ENCODE peak calls at places on chromosome 12, in nine cellular contexts. One of them, this sample, is unnamed.

GRCh38 chr12:112308652-112309051 is 73.6 kb downstream of the HECTD4 start:
- DNase-seq in endothelial cell: no peak
- DNase-seq in psoas muscle: no peak
- DNase-seq in CD8-positive, alpha-beta T cell: no peak
- DNase-seq in mucosa of descending colon: no peak
- DNase-seq in A549: no peak
- DNase-seq in CD4-positive, alpha-beta T cell: no peak
- DNase-seq in Calu3: no peak
- DNase-seq in GM20000: no peak
- DNase-seq in this sample: no peak

GRCh38 chr12:74538491-74539258 is 1.0 kb downstream of the ATXN7L3B start:
- DNase-seq in endothelial cell: no peak
- DNase-seq in psoas muscle: no peak
- DNase-seq in CD8-positive, alpha-beta T cell: peak
- DNase-seq in mucosa of descending colon: peak
- DNase-seq in A549: peak
- DNase-seq in CD4-positive, alpha-beta T cell: peak
- DNase-seq in Calu3: peak
- DNase-seq in GM20000: peak
- DNase-seq in this sample: no peak

GRCh38 chr12:86193931-86194330 is 62.3 kb downstream of the MGAT4C start:
- DNase-seq in endothelial cell: no peak
- DNase-seq in psoas muscle: no peak
- DNase-seq in CD8-positive, alpha-beta T cell: no peak
- DNase-seq in mucosa of descending colon: no peak
- DNase-seq in A549: no peak
- DNase-seq in CD4-positive, alpha-beta T cell: no peak
- DNase-seq in Calu3: no peak
- DNase-seq in GM20000: no peak
- DNase-seq in this sample: no peak

GRCh38 chr12:26292596-26292995 is 97.2 kb downstream of the SSPN start:
- DNase-seq in endothelial cell: no peak
- DNase-seq in psoas muscle: no peak
- DNase-seq in CD8-positive, alpha-beta T cell: no peak
- DNase-seq in mucosa of descending colon: no peak
- DNase-seq in A549: no peak
- DNase-seq in CD4-positive, alpha-beta T cell: no peak
- DNase-seq in Calu3: no peak
- DNase-seq in GM20000: no peak
- DNase-seq in this sample: no peak

GRCh38 chr12:95848575-95849388 is 10.0 kb upstream of the SNRPF start:
- DNase-seq in endothelial cell: peak
- DNase-seq in psoas muscle: no peak
- DNase-seq in CD8-positive, alpha-beta T cell: no peak
- DNase-seq in mucosa of descending colon: peak
- DNase-seq in A549: peak
- DNase-seq in CD4-positive, alpha-beta T cell: no peak
- DNase-seq in Calu3: peak
- DNase-seq in GM20000: no peak
- DNase-seq in this sample: no peak

GRCh38 chr12:92109613-92110012 is 36.0 kb downstream of the BTG1 start:
- DNase-seq in endothelial cell: no peak
- DNase-seq in psoas muscle: no peak
- DNase-seq in CD8-positive, alpha-beta T cell: no peak
- DNase-seq in mucosa of descending colon: no peak
- DNase-seq in A549: no peak
- DNase-seq in CD4-positive, alpha-beta T cell: no peak
- DNase-seq in Calu3: no peak
- DNase-seq in GM20000: no peak
- DNase-seq in this sample: no peak

GRCh38 chr12:88325828-88326214 is 183.7 kb downstream of the TMTC3 start:
- DNase-seq in endothelial cell: no peak
- DNase-seq in psoas muscle: no peak
- DNase-seq in CD8-positive, alpha-beta T cell: no peak
- DNase-seq in mucosa of descending colon: no peak
- DNase-seq in A549: no peak
- DNase-seq in CD4-positive, alpha-beta T cell: no peak
- DNase-seq in Calu3: no peak
- DNase-seq in GM20000: no peak
- DNase-seq in this sample: no peak

GRCh38 chr12:106178582-106178981 is 39.8 kb upstream of the NUAK1 start:
- DNase-seq in endothelial cell: no peak
- DNase-seq in psoas muscle: no peak
- DNase-seq in CD8-positive, alpha-beta T cell: no peak
- DNase-seq in mucosa of descending colon: no peak
- DNase-seq in A549: no peak
- DNase-seq in CD4-positive, alpha-beta T cell: no peak
- DNase-seq in Calu3: no peak
- DNase-seq in GM20000: no peak
- DNase-seq in this sample: no peak

GRCh38 chr12:50600364-50600763 is 95.6 kb downstream of the DIP2B start:
- DNase-seq in endothelial cell: no peak
- DNase-seq in psoas muscle: no peak
- DNase-seq in CD8-positive, alpha-beta T cell: no peak
- DNase-seq in mucosa of descending colon: no peak
- DNase-seq in A549: no peak
- DNase-seq in CD4-positive, alpha-beta T cell: no peak
- DNase-seq in Calu3: no peak
- DNase-seq in GM20000: no peak
- DNase-seq in this sample: no peak

GRCh38 chr12:50599366-50600095 is 94.7 kb downstream of the DIP2B start:
- DNase-seq in endothelial cell: no peak
- DNase-seq in psoas muscle: no peak
- DNase-seq in CD8-positive, alpha-beta T cell: no peak
- DNase-seq in mucosa of descending colon: no peak
- DNase-seq in A549: no peak
- DNase-seq in CD4-positive, alpha-beta T cell: no peak
- DNase-seq in Calu3: no peak
- DNase-seq in GM20000: no peak
- DNase-seq in this sample: no peak

GRCh38 chr12:50598321-50598862 is 93.6 kb downstream of the DIP2B start:
- DNase-seq in endothelial cell: no peak
- DNase-seq in psoas muscle: no peak
- DNase-seq in CD8-positive, alpha-beta T cell: no peak
- DNase-seq in mucosa of descending colon: no peak
- DNase-seq in A549: no peak
- DNase-seq in CD4-positive, alpha-beta T cell: no peak
- DNase-seq in Calu3: no peak
- DNase-seq in GM20000: peak
- DNase-seq in this sample: no peak

GRCh38 chr12:50595667-50596066 is 90.9 kb downstream of the DIP2B start:
- DNase-seq in endothelial cell: no peak
- DNase-seq in psoas muscle: no peak
- DNase-seq in CD8-positive, alpha-beta T cell: no peak
- DNase-seq in mucosa of descending colon: no peak
- DNase-seq in A549: no peak
- DNase-seq in CD4-positive, alpha-beta T cell: no peak
- DNase-seq in Calu3: no peak
- DNase-seq in GM20000: no peak
- DNase-seq in this sample: no peak

DNA sequence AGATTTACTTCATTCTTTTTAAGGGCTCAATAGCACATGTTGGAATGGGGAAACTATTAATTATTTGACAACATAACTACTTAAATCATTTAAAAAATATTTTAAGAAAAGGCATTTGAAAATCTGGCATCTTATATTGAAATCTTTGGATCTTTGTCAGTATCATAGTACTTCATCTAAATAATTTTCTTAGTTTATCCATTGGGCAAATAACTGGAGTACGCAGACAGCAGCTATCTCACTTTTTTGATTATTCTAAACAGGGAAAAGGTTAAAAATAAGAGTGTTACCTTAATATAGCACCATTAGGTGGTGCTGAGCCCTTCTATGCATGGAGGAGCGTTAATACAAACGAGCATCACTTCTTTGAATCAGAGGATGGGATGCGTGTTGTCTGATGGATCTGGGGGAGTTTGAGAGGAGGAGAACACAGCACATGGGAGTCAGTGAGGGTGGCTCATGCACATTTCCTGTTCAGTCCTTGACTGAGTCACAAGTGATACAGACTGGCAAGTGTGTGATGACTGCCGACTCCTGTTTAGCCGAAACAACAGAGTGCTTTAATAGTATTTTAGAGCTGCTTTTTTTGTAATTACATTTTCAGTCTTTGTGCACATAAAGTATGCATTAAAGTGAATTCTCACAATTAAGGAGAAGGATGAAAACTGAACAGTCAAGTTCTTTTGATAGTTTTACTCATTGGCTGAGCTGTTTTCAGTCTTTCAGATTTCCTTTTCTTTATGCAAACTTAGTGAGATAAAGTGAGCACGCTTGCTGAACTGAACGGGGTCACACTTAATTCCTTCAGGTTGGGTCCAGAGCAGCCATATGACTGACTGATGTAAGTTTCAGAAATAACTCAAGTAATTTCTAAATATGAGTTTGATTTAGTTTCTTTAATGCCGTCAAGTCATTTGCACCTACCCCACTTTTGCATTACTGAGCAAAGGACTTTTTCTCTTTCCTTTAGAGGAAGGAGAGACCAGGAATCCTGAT is 92.7 kb downstream of the DIP2B start:
- DNase-seq in endothelial cell: no peak
- DNase-seq in psoas muscle: no peak
- DNase-seq in CD8-positive, alpha-beta T cell: peak
- DNase-seq in mucosa of descending colon: no peak
- DNase-seq in A549: peak
- DNase-seq in CD4-positive, alpha-beta T cell: peak
- DNase-seq in Calu3: peak
- DNase-seq in GM20000: peak
- DNase-seq in this sample: peak
- TF ChIP-seq CTCF in endothelial cell: no peak
- TF ChIP-seq CTCF in psoas muscle: no peak
- TF ChIP-seq CTCF in CD8-positive, alpha-beta T cell: no peak
- TF ChIP-seq CTCF in mucosa of descending colon: no peak
- TF ChIP-seq CTCF in A549: no peak
- TF ChIP-seq CTCF in CD4-positive, alpha-beta T cell: no peak
- TF ChIP-seq CTCF in Calu3: no peak
- TF ChIP-seq CTCF in GM20000: no peak
- TF ChIP-seq CTCF in this sample: no peak

GRCh38 chr12:58248599-58248998 is 307.2 kb downstream of the ATP23 start:
- DNase-seq in endothelial cell: no peak
- DNase-seq in psoas muscle: no peak
- DNase-seq in CD8-positive, alpha-beta T cell: no peak
- DNase-seq in mucosa of descending colon: no peak
- DNase-seq in A549: no peak
- DNase-seq in CD4-positive, alpha-beta T cell: no peak
- DNase-seq in Calu3: no peak
- DNase-seq in GM20000: no peak
- DNase-seq in this sample: no peak

GRCh38 chr12:58254463-58254862 is 313.1 kb downstream of the ATP23 start:
- DNase-seq in endothelial cell: no peak
- DNase-seq in psoas muscle: no peak
- DNase-seq in CD8-positive, alpha-beta T cell: no peak
- DNase-seq in mucosa of descending colon: no peak
- DNase-seq in A549: no peak
- DNase-seq in CD4-positive, alpha-beta T cell: no peak
- DNase-seq in Calu3: no peak
- DNase-seq in GM20000: no peak
- DNase-seq in this sample: no peak

GRCh38 chr12:58252914-58253313 is 311.5 kb downstream of the ATP23 start:
- DNase-seq in endothelial cell: no peak
- DNase-seq in psoas muscle: no peak
- DNase-seq in CD8-positive, alpha-beta T cell: no peak
- DNase-seq in mucosa of descending colon: no peak
- DNase-seq in A549: no peak
- DNase-seq in CD4-positive, alpha-beta T cell: no peak
- DNase-seq in Calu3: no peak
- DNase-seq in GM20000: no peak
- DNase-seq in this sample: no peak

GRCh38 chr12:58249610-58250009 is 308.2 kb downstream of the ATP23 start:
- DNase-seq in endothelial cell: no peak
- DNase-seq in psoas muscle: no peak
- DNase-seq in CD8-positive, alpha-beta T cell: no peak
- DNase-seq in mucosa of descending colon: no peak
- DNase-seq in A549: no peak
- DNase-seq in CD4-positive, alpha-beta T cell: no peak
- DNase-seq in Calu3: no peak
- DNase-seq in GM20000: no peak
- DNase-seq in this sample: no peak

DNA sequence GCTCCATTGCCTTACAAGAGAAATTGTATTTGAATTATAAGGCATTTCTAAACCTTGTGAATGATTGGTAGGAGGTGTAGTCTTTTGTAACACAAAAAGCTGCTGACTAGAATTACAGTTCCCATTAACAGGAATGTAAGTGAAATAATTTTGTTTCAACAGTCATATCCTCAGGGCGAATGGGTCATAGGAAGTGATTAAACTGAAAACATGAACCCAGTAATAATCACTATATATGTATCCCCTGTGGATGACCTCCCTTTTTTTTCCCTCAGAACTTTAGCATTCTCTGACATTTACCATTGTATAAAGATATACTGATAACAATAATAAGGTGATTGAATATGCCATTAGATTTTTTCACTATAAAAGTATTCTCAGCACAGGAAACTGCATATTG is 312.3 kb downstream of the ATP23 start:
- DNase-seq in endothelial cell: no peak
- DNase-seq in psoas muscle: no peak
- DNase-seq in CD8-positive, alpha-beta T cell: no peak
- DNase-seq in mucosa of descending colon: no peak
- DNase-seq in A549: no peak
- DNase-seq in CD4-positive, alpha-beta T cell: no peak
- DNase-seq in Calu3: no peak
- DNase-seq in GM20000: no peak
- DNase-seq in this sample: no peak
- TF ChIP-seq CTCF in endothelial cell: no peak
- TF ChIP-seq CTCF in psoas muscle: no peak
- TF ChIP-seq CTCF in CD8-positive, alpha-beta T cell: no peak
- TF ChIP-seq CTCF in mucosa of descending colon: no peak
- TF ChIP-seq CTCF in A549: no peak
- TF ChIP-seq CTCF in CD4-positive, alpha-beta T cell: no peak
- TF ChIP-seq CTCF in Calu3: no peak
- TF ChIP-seq CTCF in GM20000: no peak
- TF ChIP-seq CTCF in this sample: no peak

DNA sequence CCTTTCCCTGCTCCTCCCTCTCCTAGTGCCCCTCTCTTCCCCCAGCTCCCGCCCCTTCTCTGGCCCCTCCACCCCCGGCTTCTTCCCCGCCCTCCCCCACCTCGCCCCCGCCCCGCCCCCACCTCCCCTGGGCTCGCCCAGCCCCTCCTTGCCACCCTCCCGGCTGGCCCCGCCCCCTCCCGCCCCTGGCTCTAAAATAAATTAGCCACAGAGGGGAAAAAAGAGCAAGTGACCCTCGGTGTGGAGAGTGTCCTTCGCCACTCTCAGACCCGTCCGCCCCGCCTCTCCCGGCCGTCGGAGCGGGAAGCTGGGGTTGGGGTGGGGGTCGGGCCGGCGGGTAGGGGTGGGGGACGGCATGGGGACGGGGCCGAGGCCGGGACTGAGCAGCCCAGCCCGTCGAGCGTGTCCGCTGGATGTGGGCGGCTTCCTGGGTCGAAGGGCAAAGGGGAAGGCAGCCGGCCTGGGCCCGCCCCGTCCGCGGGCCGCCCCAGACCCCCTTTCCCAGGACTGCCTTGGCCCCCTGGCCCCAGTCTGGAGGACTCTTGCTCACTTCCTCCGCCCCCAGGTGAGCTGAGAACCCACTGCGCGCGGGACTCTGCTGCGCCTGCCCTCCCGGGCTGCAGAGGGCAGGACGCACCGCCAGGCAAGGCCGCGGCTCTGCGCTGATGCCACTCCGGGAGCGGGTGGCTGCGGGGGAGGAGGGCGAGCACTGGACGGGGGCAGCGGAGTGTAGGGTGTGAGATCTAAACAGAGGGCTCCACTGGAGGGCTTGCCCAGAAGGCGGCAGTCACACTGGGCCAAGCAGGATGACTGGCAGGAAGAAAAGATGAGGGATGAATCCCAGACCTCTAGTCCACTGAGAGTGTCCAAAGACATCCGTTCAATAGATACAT is 571 bp upstream of the FIGNL2 start:
- DNase-seq in endothelial cell: peak
- DNase-seq in psoas muscle: no peak
- DNase-seq in CD8-positive, alpha-beta T cell: no peak
- DNase-seq in mucosa of descending colon: no peak
- DNase-seq in A549: no peak
- DNase-seq in CD4-positive, alpha-beta T cell: no peak
- DNase-seq in Calu3: no peak
- DNase-seq in GM20000: no peak
- DNase-seq in this sample: no peak
- TF ChIP-seq CTCF in endothelial cell: no peak
- TF ChIP-seq CTCF in psoas muscle: no peak
- TF ChIP-seq CTCF in CD8-positive, alpha-beta T cell: no peak
- TF ChIP-seq CTCF in mucosa of descending colon: no peak
- TF ChIP-seq CTCF in A549: no peak
- TF ChIP-seq CTCF in CD4-positive, alpha-beta T cell: no peak
- TF ChIP-seq CTCF in Calu3: no peak
- TF ChIP-seq CTCF in GM20000: no peak
- TF ChIP-seq CTCF in this sample: no peak

DNA sequence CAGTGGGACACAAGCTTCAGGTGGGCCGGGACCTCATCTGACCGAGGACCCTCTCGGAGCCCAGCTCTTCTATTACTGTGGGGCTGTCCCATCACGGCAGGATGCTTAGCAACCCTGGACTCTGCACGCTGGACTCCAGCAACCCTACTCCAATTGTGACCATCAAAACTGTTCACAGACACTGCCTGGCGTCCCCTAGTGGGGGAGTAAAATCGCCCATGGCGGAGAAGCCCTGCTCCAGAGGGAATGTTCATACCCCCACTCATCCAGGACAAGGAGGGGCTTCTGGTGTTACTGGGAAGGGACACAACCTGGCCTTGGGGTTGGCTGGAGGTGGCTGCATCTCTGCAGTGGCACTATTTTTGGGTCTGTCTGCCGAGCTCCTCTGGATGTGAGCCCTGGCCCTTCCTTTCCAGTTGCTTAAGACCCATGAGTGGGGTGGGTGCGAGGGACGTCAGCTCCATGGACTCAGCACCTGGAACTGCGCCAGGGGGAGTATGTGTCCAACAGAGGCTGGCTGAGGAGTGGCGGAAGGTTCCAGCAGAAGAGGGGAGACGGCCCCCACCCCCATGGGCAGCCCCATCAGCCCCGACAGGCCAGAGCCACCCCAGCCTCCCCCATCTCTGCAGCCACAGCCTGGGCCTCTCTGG is 103.8 kb downstream of the RFLNA start:
- DNase-seq in endothelial cell: no peak
- DNase-seq in psoas muscle: peak
- DNase-seq in CD8-positive, alpha-beta T cell: no peak
- DNase-seq in mucosa of descending colon: peak
- DNase-seq in A549: no peak
- DNase-seq in CD4-positive, alpha-beta T cell: no peak
- DNase-seq in Calu3: no peak
- DNase-seq in GM20000: no peak
- DNase-seq in this sample: no peak
- TF ChIP-seq CTCF in endothelial cell: no peak
- TF ChIP-seq CTCF in psoas muscle: peak
- TF ChIP-seq CTCF in CD8-positive, alpha-beta T cell: no peak
- TF ChIP-seq CTCF in mucosa of descending colon: no peak
- TF ChIP-seq CTCF in A549: peak
- TF ChIP-seq CTCF in CD4-positive, alpha-beta T cell: no peak
- TF ChIP-seq CTCF in Calu3: no peak
- TF ChIP-seq CTCF in GM20000: no peak
- TF ChIP-seq CTCF in this sample: no peak